ENCODE peak calls at places on chromosomes 12 and 14, in seven cellular contexts. B is H1, U is astrocyte of the spinal cord, G is GM13977, P is choroid plexus epithelial cell, F is thoracic aorta, J is heart left ventricle. Q is an unnamed sample.

GRCh38 chr14:82911930-82912329 is 1378.3 kb upstream of the SEL1L start:
- DNase-seq in B (no peak), U (no peak), G (no peak), P (no peak), F (no peak), J (no peak), Q (no peak)

GRCh38 chr12:95637471-95638155 is 86.3 kb upstream of the USP44 start:
- DNase-seq in B (no peak), U (peak; percentile 81), G (no peak), P (peak; percentile 72), F (no peak), J (no peak), Q (no peak)

GRCh38 chr14:71692496-71692895 is 239.7 kb upstream of the RGS6 start:
- DNase-seq in B (no peak), U (peak; percentile 70), G (no peak), P (peak; percentile 36), F (no peak), J (no peak), Q (no peak)

GRCh38 chr12:120119395-120119973 is 2.9 kb upstream of the RAB35 start:
- DNase-seq in B (no peak), U (peak; percentile 22), G (no peak), P (no peak), F (no peak), J (no peak), Q (no peak)

GRCh38 chr12:34396006-34396860 is 373.9 kb downstream of the ALG10 start:
- DNase-seq in B (peak; percentile 3), U (no peak), G (peak; percentile 3), P (no peak), F (no peak), J (peak; percentile 6), Q (peak; percentile 8)

GRCh38 chr14:87494010-87494409 is 499.0 kb downstream of the GALC start:
- DNase-seq in B (no peak), U (no peak), G (no peak), P (no peak), F (no peak), J (no peak), Q (no peak)

GRCh38 chr14:103315368-103315911 is 18.6 kb upstream of the EIF5 start:
- DNase-seq in B (no peak), U (peak; percentile 22), G (no peak), P (peak; percentile 52), F (peak; percentile 15), J (no peak), Q (no peak)

GRCh38 chr12:39638840-39639239 is 19.2 kb upstream of the ABCD2 start:
- DNase-seq in B (no peak), U (no peak), G (no peak), P (no peak), F (no peak), J (no peak), Q (no peak)

GRCh38 chr14:96635850-96636249 is 133.7 kb downstream of the PAPOLA start:
- DNase-seq in B (peak; percentile 31), U (no peak), G (no peak), P (no peak), F (no peak), J (no peak), Q (no peak)

GRCh38 chr14:24721772-24722171 is 87.8 kb upstream of the GZMB start:
- DNase-seq in B (no peak), U (no peak), G (no peak), P (no peak), F (no peak), J (no peak), Q (no peak)

GRCh38 chr12:81450920-81451739 is 308.0 kb downstream of the PPFIA2 start:
- DNase-seq in B (peak; percentile 49), U (peak; percentile 77), G (no peak), P (peak; percentile 88), F (no peak), J (peak; percentile 21), Q (no peak)
- TF ChIP-seq CTCF in B (peak; percentile 14), U (peak; percentile 64), G (peak; percentile 46), P (peak; percentile 76), F (peak; percentile 46), J (peak; percentile 43), Q (no peak)

GRCh38 chr12:57147641-57147944 is 174 bp upstream of the LRP1-AS start:
- DNase-seq in B (no peak), U (peak; percentile 58), G (no peak), P (peak; percentile 75), F (no peak), J (no peak), Q (no peak)
- TF ChIP-seq CTCF in B (no peak), U (no peak), G (no peak), P (peak; percentile 1), F (no peak), J (no peak), Q (no peak)

GRCh38 chr14:100589760-100590469 is 2.7 kb upstream of the BEGAIN start:
- DNase-seq in B (no peak), U (no peak), G (no peak), P (no peak), F (no peak), J (no peak), Q (no peak)
- TF ChIP-seq CTCF in B (no peak), U (no peak), G (no peak), P (no peak), F (no peak), J (no peak), Q (no peak)

GRCh38 chr12:104508752-104509446 is 52.2 kb downstream of the CHST11 start:
- DNase-seq in B (no peak), U (no peak), G (no peak), P (no peak), F (no peak), J (no peak), Q (no peak)
- TF ChIP-seq CTCF in B (no peak), U (no peak), G (no peak), P (no peak), F (no peak), J (no peak), Q (no peak)

GRCh38 chr14:61559641-61560201 is 135.6 kb upstream of the HIF1A start:
- DNase-seq in B (no peak), U (no peak), G (no peak), P (no peak), F (no peak), J (no peak), Q (peak; percentile 13)
- TF ChIP-seq CTCF in B (no peak), U (no peak), G (no peak), P (no peak), F (no peak), J (no peak), Q (no peak)

GRCh38 chr12:56041579-56042429 is at the start of gene RPS26:
- DNase-seq in B (peak; percentile 89), U (peak; percentile 100), G (peak; percentile 86), P (peak; percentile 100), F (peak; percentile 93), J (peak; percentile 97), Q (peak; percentile 84)
- TF ChIP-seq CTCF in B (peak; percentile 56), U (peak; percentile 57), G (peak; percentile 78), P (peak; percentile 54), F (peak; percentile 29), J (peak; percentile 49), Q (no peak)

DNA sequence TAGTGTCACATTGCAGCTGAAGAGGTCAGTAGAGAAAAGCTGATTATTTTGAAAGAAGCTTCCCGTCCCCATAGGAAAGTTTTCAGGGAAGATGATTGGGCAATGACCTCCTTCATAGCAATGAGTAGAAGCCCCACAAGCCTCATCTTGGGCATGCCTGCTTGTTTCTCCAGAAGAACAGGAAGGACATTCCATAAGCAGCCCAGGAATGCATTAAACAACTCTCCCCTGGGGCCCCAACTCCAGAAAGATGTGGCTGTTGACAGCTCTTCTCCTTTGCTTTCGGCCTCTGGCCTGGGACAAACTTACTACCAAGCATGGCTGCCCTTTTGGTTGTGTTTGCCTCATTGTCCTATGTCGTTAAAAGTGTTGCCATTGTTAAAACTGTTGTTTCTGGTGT is 5.7 kb upstream of the VDR start:
- DNase-seq in B (no peak), U (no peak), G (no peak), P (peak; percentile 58), F (no peak), J (no peak), Q (no peak)
- TF ChIP-seq CTCF in B (no peak), U (no peak), G (no peak), P (no peak), F (no peak), J (no peak), Q (no peak)

GRCh38 chr12:58804749-58805148 is 115.6 kb downstream of the LRIG3 start:
- DNase-seq in B (no peak), U (no peak), G (no peak), P (no peak), F (no peak), J (no peak), Q (no peak)
- TF ChIP-seq CTCF in B (peak; percentile 16), U (peak; percentile 20), G (peak; percentile 42), P (peak; percentile 52), F (no peak), J (no peak), Q (no peak)